ENCODE peak calls at places on chromosomes 6 and 20, in eight cellular contexts. C, Q, N, P, B, G, J and F are unnamed samples.

GRCh38 chr20:63411898-63412631 is 50.9 kb upstream of the CHRNA4 start:
- DNase-seq in G (no peak), P (no peak), J (no peak), Q (no peak), B (no peak), C (no peak), N (no peak), F (no peak)

GRCh38 chr6:158040051-158040803 is 58.6 kb downstream of the SYNJ2 start:
- DNase-seq in P (peak; percentile 99), Q (no peak), N (no peak), G (peak; percentile 5), J (no peak), B (no peak), C (peak; percentile 98), F (peak; percentile 84)

GRCh38 chr6:166910601-166911000 is 45.7 kb downstream of the RNASET2 start:
- DNase-seq in B (no peak), P (peak; percentile 81), N (no peak), J (no peak), Q (no peak), G (no peak), C (peak; percentile 12), F (peak; percentile 2)

GRCh38 chr6:168031411-168032382 is 34.2 kb downstream of the KIF25 start:
- DNase-seq in C (no peak), N (peak; percentile 61), J (no peak), G (no peak), Q (no peak), P (peak; percentile 85), B (no peak), F (no peak)

GRCh38 chr20:8447262-8448120 is 315.4 kb downstream of the PLCB1 start:
- DNase-seq in P (no peak), Q (no peak), J (no peak), C (no peak), N (no peak), B (no peak), G (no peak), F (no peak)

GRCh38 chr6:44133003-44133931 is 5.9 kb downstream of the TMEM63B start:
- DNase-seq in P (peak; percentile 33), C (peak; percentile 42), B (peak; percentile 65), N (peak; percentile 48), Q (no peak), J (no peak), G (peak; percentile 77), F (peak; percentile 47)

GRCh38 chr6:42249279-42249678 is 31.6 kb upstream of the MRPS10 start:
- DNase-seq in G (no peak), C (peak; percentile 51), J (no peak), P (peak; percentile 54), B (no peak), Q (no peak), N (no peak), F (peak; percentile 73)

GRCh38 chr20:31720486-31721407 is 1.9 kb downstream of the BCL2L1 start:
- DNase-seq in J (peak; percentile 16), C (no peak), B (no peak), G (no peak), N (no peak), P (no peak), Q (no peak), F (no peak)

GRCh38 chr6:147468634-147469033 is 39.9 kb upstream of the SAMD5 start:
- DNase-seq in J (no peak), B (no peak), N (no peak), C (no peak), G (no peak), P (no peak), Q (no peak), F (no peak)

GRCh38 chr6:36032245-36032644 is 4.6 kb downstream of the MAPK14 start:
- DNase-seq in C (no peak), Q (no peak), P (no peak), G (no peak), N (no peak), B (no peak), J (no peak), F (no peak)

GRCh38 chr6:81753709-81754678 is 1.5 kb upstream of the TENT5A start:
- DNase-seq in P (peak; percentile 68), B (peak; percentile 74), C (peak; percentile 74), Q (peak; percentile 85), J (peak; percentile 74), N (peak; percentile 89), G (peak; percentile 93), F (peak; percentile 57)

GRCh38 chr6:121951918-121952379 is 447.5 kb upstream of the HSF2 start:
- DNase-seq in Q (no peak), B (no peak), P (peak; percentile 58), N (no peak), J (no peak), G (no peak), C (peak; percentile 76), F (peak; percentile 79)

GRCh38 chr20:63830821-63831593 is at the start of gene ZBTB46:
- DNase-seq in J (no peak), P (no peak), G (peak; percentile 68), N (peak; percentile 79), Q (peak; percentile 61), C (no peak), B (peak; percentile 87), F (peak; percentile 53)

GRCh38 chr6:81933648-81934047 is 181.2 kb upstream of the TENT5A start:
- DNase-seq in Q (no peak), C (peak; percentile 25), P (peak; percentile 33), B (no peak), J (no peak), G (no peak), N (no peak), F (peak; percentile 36)

GRCh38 chr20:34084227-34084923 is 27.7 kb downstream of the EIF2S2 start:
- DNase-seq in J (no peak), B (no peak), G (no peak), N (no peak), Q (no peak), P (no peak), C (no peak), F (no peak)

GRCh38 chr20:4449977-4450715 is 271.6 kb upstream of the PRND start:
- DNase-seq in G (no peak), B (peak; percentile 67), C (peak; percentile 33), N (no peak), J (no peak), Q (no peak), P (peak; percentile 30), F (peak; percentile 68)

GRCh38 chr6:66199146-66199545 is 492.1 kb upstream of the EYS start:
- DNase-seq in J (no peak), G (no peak), P (peak; percentile 1), Q (no peak), B (no peak), N (no peak), C (no peak), F (no peak)

GRCh38 chr6:157991067-157991432 is 9.4 kb downstream of the SYNJ2 start:
- DNase-seq in B (no peak), G (no peak), C (no peak), N (no peak), Q (no peak), J (no peak), P (no peak), F (no peak)

GRCh38 chr6:119442776-119443184 is 93.2 kb upstream of the MAN1A1 start:
- DNase-seq in J (no peak), B (no peak), P (no peak), C (no peak), Q (no peak), N (peak; percentile 20), G (no peak), F (no peak)

GRCh38 chr6:83216806-83217205 is 23.6 kb downstream of the RWDD2A start:
- DNase-seq in C (no peak), B (no peak), P (peak; percentile 6), G (no peak), Q (no peak), N (no peak), J (no peak), F (no peak)

GRCh38 chr6:24721461-24722215 is 2.7 kb upstream of the C6orf62 start:
- DNase-seq in N (no peak), B (no peak), G (no peak), J (peak; percentile 77), Q (no peak), C (peak; percentile 70), P (peak; percentile 57), F (no peak)

GRCh38 chr6:167699141-167700036 is 127.3 kb upstream of the AFDN start:
- DNase-seq in G (peak; percentile 82), C (peak; percentile 64), B (no peak), P (peak; percentile 3), N (peak; percentile 81), J (peak; percentile 21), Q (peak; percentile 31), F (peak; percentile 50)

GRCh38 chr20:62905536-62906117 is 20.7 kb downstream of the DIDO1 start:
- DNase-seq in G (peak; percentile 27), B (no peak), J (no peak), N (no peak), Q (no peak), C (no peak), P (no peak), F (no peak)

GRCh38 chr6:21271431-21272155 is 322.0 kb upstream of the SOX4 start:
- DNase-seq in G (no peak), J (no peak), Q (no peak), C (no peak), B (no peak), N (no peak), P (no peak), F (no peak)
- TF ChIP-seq CTCF in G (no peak), J (no peak), Q (no peak), C (no peak), B (no peak), N (no peak), P (no peak), F (no peak)

GRCh38 chr6:52517502-52518278 is 59.2 kb downstream of the TRAM2 start:
- DNase-seq in N (peak; percentile 90), G (no peak), B (no peak), J (no peak), C (peak; percentile 97), Q (peak; percentile 66), P (peak; percentile 99), F (peak; percentile 91)
- H3K4me3 ChIP-seq in N (peak overlapping the region; percentile 12), G (no peak overlapping the region), B (no peak overlapping the region), J (no peak overlapping the region), C (no peak overlapping the region), Q (no peak overlapping the region), P (peak overlapping the region; percentile 1), F (no peak overlapping the region)

GRCh38 chr6:154937306-154938244 is 57.5 kb upstream of the TIAM2 start:
- DNase-seq in Q (no peak), C (no peak), B (no peak), G (no peak), J (no peak), P (peak; percentile 17), N (no peak), F (no peak)
- TF ChIP-seq CTCF in Q (no peak), C (no peak), B (no peak), G (no peak), J (no peak), P (no peak), N (no peak), F (no peak)

DNA sequence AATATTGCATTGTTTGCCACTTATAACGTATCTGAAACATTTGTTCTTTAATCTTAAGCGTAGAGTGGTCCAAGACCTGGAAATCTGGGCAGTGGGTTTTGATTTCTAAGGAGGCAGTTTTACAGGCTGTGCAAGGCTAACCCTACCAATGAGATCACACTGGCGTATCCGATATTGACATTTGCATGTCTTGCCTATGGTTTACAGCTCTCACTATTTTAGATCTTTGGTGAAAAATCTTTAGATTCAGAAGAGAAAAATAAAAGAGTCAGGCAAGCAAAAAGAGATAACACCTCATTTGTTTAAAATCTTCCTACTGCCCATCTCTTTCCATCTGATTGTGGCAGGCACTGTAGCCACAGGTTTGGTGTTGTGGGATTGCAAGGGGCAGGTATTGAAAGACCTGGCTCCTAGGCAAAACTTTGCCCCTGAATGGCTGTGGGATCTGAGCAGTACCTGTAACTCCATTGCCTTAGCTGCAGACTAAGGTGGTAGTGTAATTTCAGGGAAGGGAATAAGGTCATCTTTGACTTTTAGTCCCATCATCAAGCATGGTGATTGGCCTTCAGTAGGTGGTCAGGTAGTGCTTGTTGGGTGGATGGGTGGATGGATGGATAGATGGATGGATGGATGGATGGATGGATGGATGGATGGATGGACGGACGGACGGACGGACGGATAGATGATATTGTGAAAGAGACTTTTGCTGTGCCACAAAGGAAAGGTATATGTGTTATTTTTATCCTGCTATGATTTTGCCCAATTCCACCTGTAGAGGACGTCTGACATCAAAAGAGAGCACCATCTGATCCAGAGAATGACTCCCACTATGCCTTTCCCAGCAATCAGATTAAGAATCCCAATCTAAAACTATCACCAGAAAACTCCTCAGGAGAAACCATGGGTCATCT is 1.9 kb downstream of the TNFAIP3 start:
- DNase-seq in Q (no peak), P (no peak), B (no peak), C (peak; percentile 47), G (no peak), N (no peak), J (no peak), F (peak; percentile 58)
- H3K4me3 ChIP-seq in Q (peak overlapping the region; percentile 90), P (peak overlapping the region; percentile 76), B (peak overlapping the region; percentile 76), C (peak overlapping the region; percentile 90), G (peak overlapping the region; percentile 92), N (peak overlapping the region; percentile 93), J (peak overlapping the region; percentile 75), F (peak overlapping the region; percentile 74)